ENCODE peak calls at places on chromosomes 4 and X, in nine cellular contexts. A, U, J, V, Z, K, F, I and O are unnamed samples.

GRCh38 chr4:76703676-76704075 is 194.3 kb downstream of the SOWAHB start:
- DNase-seq in A (peak; percentile 44), U (no peak), J (no peak), V (no peak), Z (no peak), K (no peak), F (no peak), I (no peak), O (no peak)

GRCh38 chrX:134472041-134472440 is 12.1 kb downstream of the HPRT1 start:
- DNase-seq in A (no peak), U (no peak), J (no peak), V (no peak), Z (no peak), K (no peak), F (no peak), I (no peak), O (no peak)

GRCh38 chr4:126271266-126271665 is 956.5 kb downstream of the FAT4 start:
- DNase-seq in A (no peak), U (no peak), J (no peak), V (no peak), Z (no peak), K (no peak), F (no peak), I (no peak), O (no peak)

GRCh38 chr4:6834867-6835266 is 52.3 kb downstream of the KIAA0232 start:
- DNase-seq in A (peak; percentile 77), U (no peak), J (no peak), V (no peak), Z (no peak), K (no peak), F (no peak), I (no peak), O (no peak)

GRCh38 chr4:121998024-121998423 is 46.2 kb upstream of the TRPC3 start:
- DNase-seq in A (peak; percentile 37), U (no peak), J (no peak), V (peak; percentile 35), Z (no peak), K (no peak), F (no peak), I (no peak), O (no peak)

GRCh38 chr4:7045961-7046921 is 3.1 kb downstream of the TADA2B start:
- DNase-seq in A (peak; percentile 82), U (no peak), J (no peak), V (no peak), Z (no peak), K (peak; percentile 65), F (no peak), I (no peak), O (peak; percentile 66)

GRCh38 chr4:177246636-177247584 is 62.8 kb upstream of the NEIL3 start:
- DNase-seq in A (no peak), U (no peak), J (no peak), V (no peak), Z (no peak), K (no peak), F (no peak), I (no peak), O (no peak)

GRCh38 chrX:147570483-147570882 is 341.2 kb upstream of the FMR1 start:
- DNase-seq in A (no peak), U (no peak), J (no peak), V (no peak), Z (no peak), K (no peak), F (no peak), I (no peak), O (no peak)

GRCh38 chr4:32662803-32663202 is 1942.6 kb downstream of the PCDH7 start:
- DNase-seq in A (no peak), U (no peak), J (no peak), V (no peak), Z (no peak), K (no peak), F (no peak), I (no peak), O (no peak)

GRCh38 chr4:189121336-189121735 is 819.3 kb upstream of the FRG1 start:
- DNase-seq in A (no peak), U (no peak), J (no peak), V (peak; percentile 35), Z (no peak), K (no peak), F (no peak), I (no peak), O (no peak)

GRCh38 chr4:23884731-23885130 is 5.1 kb downstream of the PPARGC1A start:
- DNase-seq in A (peak; percentile 92), U (no peak), J (no peak), V (no peak), Z (no peak), K (no peak), F (no peak), I (no peak), O (no peak)

GRCh38 chrX:19774905-19775304 is 112.5 kb downstream of the SH3KBP1 start:
- DNase-seq in A (no peak), U (no peak), J (no peak), V (no peak), Z (no peak), K (no peak), F (no peak), I (no peak), O (no peak)

GRCh38 chrX:132258509-132258908 is 39.3 kb upstream of the RAP2C start:
- DNase-seq in A (no peak), U (no peak), J (no peak), V (no peak), Z (no peak), K (no peak), F (no peak), I (no peak), O (no peak)

GRCh38 chr4:97558204-97558804 is 585.0 kb downstream of the STPG2 start:
- DNase-seq in A (no peak), U (no peak), J (no peak), V (no peak), Z (no peak), K (no peak), F (no peak), I (no peak), O (no peak)

GRCh38 chr4:165512464-165512863 is 133.7 kb downstream of the CPE start:
- DNase-seq in A (no peak), U (no peak), J (no peak), V (no peak), Z (no peak), K (no peak), F (no peak), I (no peak), O (no peak)

GRCh38 chr4:89222171-89222570 is 85.4 kb downstream of the GPRIN3 start:
- DNase-seq in A (peak; percentile 30), U (no peak), J (no peak), V (no peak), Z (no peak), K (no peak), F (no peak), I (no peak), O (no peak)